ENCODE peak calls at places on chromosome 1, in eight cellular contexts. One of them, this sample, is unnamed.

GRCh38 chr1:43238991-43239469 is 30.8 kb upstream of the TMEM125 start:
- DNase-seq in GM23338: no peak
- DNase-seq in osteocyte: peak; percentile 63
- DNase-seq in breast epithelium: peak; percentile 13
- DNase-seq in iris pigment epithelial cell: no peak
- DNase-seq in AG20443: no peak
- DNase-seq in pons: no peak
- DNase-seq in stimulated activated CD4-positive, alpha-beta T cell treated with anti-CD3 and anti-CD28 coated beads, Interleukin-2, amount 100 ng/mL, for 48 hours: no peak
- DNase-seq in this sample: no peak

GRCh38 chr1:234638832-234639799 is 29.1 kb upstream of the IRF2BP2 start:
- DNase-seq in stimulated activated CD4-positive, alpha-beta T cell treated with anti-CD3 and anti-CD28 coated beads, Interleukin-2, amount 100 ng/mL, for 48 hours: no peak
- DNase-seq in osteocyte: no peak
- DNase-seq in AG20443: no peak
- DNase-seq in pons: no peak
- DNase-seq in GM23338: no peak
- DNase-seq in breast epithelium: no peak
- DNase-seq in iris pigment epithelial cell: no peak
- DNase-seq in this sample: no peak

GRCh38 chr1:151905070-151905442 is 4.3 kb downstream of the THEM4 start:
- DNase-seq in stimulated activated CD4-positive, alpha-beta T cell treated with anti-CD3 and anti-CD28 coated beads, Interleukin-2, amount 100 ng/mL, for 48 hours: peak; percentile 51
- DNase-seq in iris pigment epithelial cell: peak; percentile 51
- DNase-seq in breast epithelium: no peak
- DNase-seq in osteocyte: no peak
- DNase-seq in pons: no peak
- DNase-seq in AG20443: no peak
- DNase-seq in GM23338: no peak
- DNase-seq in this sample: peak; percentile 9

GRCh38 chr1:54978528-54979326 is 1.7 kb upstream of the TMEM61 start:
- DNase-seq in iris pigment epithelial cell: no peak
- DNase-seq in breast epithelium: no peak
- DNase-seq in GM23338: no peak
- DNase-seq in stimulated activated CD4-positive, alpha-beta T cell treated with anti-CD3 and anti-CD28 coated beads, Interleukin-2, amount 100 ng/mL, for 48 hours: no peak
- DNase-seq in osteocyte: no peak
- DNase-seq in pons: no peak
- DNase-seq in AG20443: peak; percentile 3
- DNase-seq in this sample: no peak

GRCh38 chr1:27109103-27109822 is 45.7 kb downstream of the SLC9A1 start:
- DNase-seq in breast epithelium: no peak
- DNase-seq in osteocyte: no peak
- DNase-seq in AG20443: no peak
- DNase-seq in GM23338: peak; percentile 86
- DNase-seq in iris pigment epithelial cell: no peak
- DNase-seq in stimulated activated CD4-positive, alpha-beta T cell treated with anti-CD3 and anti-CD28 coated beads, Interleukin-2, amount 100 ng/mL, for 48 hours: peak; percentile 34
- DNase-seq in pons: no peak
- DNase-seq in this sample: peak; percentile 38

GRCh38 chr1:215731699-215732098 is 164.6 kb downstream of the KCTD3 start:
- DNase-seq in stimulated activated CD4-positive, alpha-beta T cell treated with anti-CD3 and anti-CD28 coated beads, Interleukin-2, amount 100 ng/mL, for 48 hours: no peak
- DNase-seq in osteocyte: no peak
- DNase-seq in AG20443: peak; percentile 10
- DNase-seq in iris pigment epithelial cell: no peak
- DNase-seq in GM23338: no peak
- DNase-seq in pons: no peak
- DNase-seq in breast epithelium: no peak
- DNase-seq in this sample: peak; percentile 39

GRCh38 chr1:115251340-115251748 is 86.7 kb downstream of the NGF start:
- DNase-seq in AG20443: no peak
- DNase-seq in pons: no peak
- DNase-seq in stimulated activated CD4-positive, alpha-beta T cell treated with anti-CD3 and anti-CD28 coated beads, Interleukin-2, amount 100 ng/mL, for 48 hours: no peak
- DNase-seq in osteocyte: no peak
- DNase-seq in iris pigment epithelial cell: peak; percentile 52
- DNase-seq in GM23338: no peak
- DNase-seq in breast epithelium: no peak
- DNase-seq in this sample: peak; percentile 66

GRCh38 chr1:8169364-8170058 is 143.4 kb upstream of the ERRFI1 start:
- DNase-seq in osteocyte: no peak
- DNase-seq in GM23338: no peak
- DNase-seq in AG20443: peak; percentile 81
- DNase-seq in stimulated activated CD4-positive, alpha-beta T cell treated with anti-CD3 and anti-CD28 coated beads, Interleukin-2, amount 100 ng/mL, for 48 hours: no peak
- DNase-seq in pons: peak; percentile 70
- DNase-seq in iris pigment epithelial cell: peak; percentile 92
- DNase-seq in breast epithelium: peak; percentile 83
- DNase-seq in this sample: peak; percentile 82

GRCh38 chr1:201149400-201149799 is 4.9 kb downstream of the TMEM9 start:
- DNase-seq in AG20443: peak; percentile 29
- DNase-seq in osteocyte: no peak
- DNase-seq in stimulated activated CD4-positive, alpha-beta T cell treated with anti-CD3 and anti-CD28 coated beads, Interleukin-2, amount 100 ng/mL, for 48 hours: no peak
- DNase-seq in iris pigment epithelial cell: peak; percentile 51
- DNase-seq in breast epithelium: no peak
- DNase-seq in pons: no peak
- DNase-seq in GM23338: peak; percentile 72
- DNase-seq in this sample: peak; percentile 41

GRCh38 chr1:232011961-232012360 is 385.4 kb downstream of the DISC1 start:
- DNase-seq in stimulated activated CD4-positive, alpha-beta T cell treated with anti-CD3 and anti-CD28 coated beads, Interleukin-2, amount 100 ng/mL, for 48 hours: no peak
- DNase-seq in GM23338: no peak
- DNase-seq in iris pigment epithelial cell: peak; percentile 29
- DNase-seq in pons: no peak
- DNase-seq in osteocyte: no peak
- DNase-seq in breast epithelium: no peak
- DNase-seq in AG20443: peak; percentile 20
- DNase-seq in this sample: peak; percentile 45

GRCh38 chr1:78370779-78371482 is 119.8 kb upstream of the PTGFR start:
- DNase-seq in AG20443: peak; percentile 70
- DNase-seq in pons: no peak
- DNase-seq in osteocyte: no peak
- DNase-seq in GM23338: no peak
- DNase-seq in stimulated activated CD4-positive, alpha-beta T cell treated with anti-CD3 and anti-CD28 coated beads, Interleukin-2, amount 100 ng/mL, for 48 hours: no peak
- DNase-seq in breast epithelium: no peak
- DNase-seq in iris pigment epithelial cell: peak; percentile 96
- DNase-seq in this sample: peak; percentile 80

GRCh38 chr1:154351363-154352068 is 26.2 kb downstream of the ATP8B2 start:
- DNase-seq in GM23338: no peak
- DNase-seq in stimulated activated CD4-positive, alpha-beta T cell treated with anti-CD3 and anti-CD28 coated beads, Interleukin-2, amount 100 ng/mL, for 48 hours: no peak
- DNase-seq in iris pigment epithelial cell: no peak
- DNase-seq in osteocyte: no peak
- DNase-seq in breast epithelium: no peak
- DNase-seq in pons: no peak
- DNase-seq in AG20443: peak; percentile 6
- DNase-seq in this sample: no peak

GRCh38 chr1:33433509-33434362 is 2.8 kb upstream of the PHC2 start:
- DNase-seq in pons: peak; percentile 63
- DNase-seq in GM23338: no peak
- DNase-seq in osteocyte: no peak
- DNase-seq in AG20443: peak; percentile 92
- DNase-seq in breast epithelium: peak; percentile 45
- DNase-seq in iris pigment epithelial cell: peak; percentile 97
- DNase-seq in stimulated activated CD4-positive, alpha-beta T cell treated with anti-CD3 and anti-CD28 coated beads, Interleukin-2, amount 100 ng/mL, for 48 hours: no peak
- DNase-seq in this sample: peak; percentile 100

GRCh38 chr1:167524651-167525050 is 6.3 kb upstream of the CD247 start:
- DNase-seq in pons: peak; percentile 86
- DNase-seq in stimulated activated CD4-positive, alpha-beta T cell treated with anti-CD3 and anti-CD28 coated beads, Interleukin-2, amount 100 ng/mL, for 48 hours: no peak
- DNase-seq in breast epithelium: no peak
- DNase-seq in GM23338: no peak
- DNase-seq in osteocyte: peak; percentile 25
- DNase-seq in iris pigment epithelial cell: no peak
- DNase-seq in AG20443: no peak
- DNase-seq in this sample: no peak